ENCODE peak calls at places on chromosomes 3 and 15, in six cellular contexts. C, G, I, J, T and N are unnamed samples.

GRCh38 chr3:185353823-185354614 is 8.9 kb upstream of the MAP3K13 start:
- DNase-seq in I (peak; percentile 47), C (peak; percentile 46), T (peak; percentile 16), G (peak; percentile 85), J (peak; percentile 61), N (peak; percentile 62)

GRCh38 chr15:43382310-43382709 is 11.4 kb downstream of the TUBGCP4 start:
- DNase-seq in T (no peak), G (no peak), J (no peak), I (no peak), C (no peak), N (no peak)

GRCh38 chr15:71823801-71824200 is 13.4 kb downstream of the NR2E3 start:
- DNase-seq in I (no peak), C (no peak), G (no peak), J (no peak), T (no peak), N (no peak)

GRCh38 chr15:82810061-82810862 is 834 bp downstream of the WHAMM start:
- DNase-seq in I (peak; percentile 51), J (no peak), C (peak; percentile 66), G (peak; percentile 49), T (peak; percentile 32), N (peak; percentile 72)

GRCh38 chr15:60585743-60586708 is 107.1 kb upstream of the ICE2 start:
- DNase-seq in I (peak; percentile 30), C (peak; percentile 82), G (peak; percentile 75), T (peak; percentile 28), J (peak; percentile 56), N (peak; percentile 80)

GRCh38 chr3:171267089-171267488 is 193.1 kb downstream of the TNIK start:
- DNase-seq in I (no peak), J (no peak), C (no peak), T (no peak), G (no peak), N (no peak)

GRCh38 chr15:29593629-29594028 is 228.6 kb downstream of the TJP1 start:
- DNase-seq in T (no peak), I (no peak), C (no peak), G (no peak), J (no peak), N (no peak)

GRCh38 chr15:60972301-60972700 is 256.8 kb downstream of the RORA start:
- DNase-seq in I (no peak), J (no peak), T (no peak), G (no peak), C (peak; percentile 80), N (no peak)

GRCh38 chr15:98682992-98683701 is 34.8 kb downstream of the IGF1R start:
- DNase-seq in G (no peak), J (no peak), T (no peak), I (no peak), C (peak; percentile 36), N (no peak)

GRCh38 chr3:124107074-124107473 is 115.2 kb upstream of the ROPN1 start:
- DNase-seq in G (no peak), I (no peak), C (no peak), J (no peak), T (no peak), N (no peak)

GRCh38 chr3:14359348-14359747 is 43.1 kb upstream of the SLC6A6 start:
- DNase-seq in I (no peak), C (no peak), J (no peak), T (no peak), G (no peak), N (no peak)

GRCh38 chr3:33860355-33861047 is 62.1 kb downstream of the PDCD6IP start:
- DNase-seq in G (no peak), C (no peak), T (no peak), J (no peak), I (no peak), N (no peak)

GRCh38 chr15:68924866-68925599 is 5.3 kb upstream of the SPESP1 start:
- DNase-seq in T (peak; percentile 28), C (peak; percentile 81), G (peak; percentile 78), J (peak; percentile 68), I (peak; percentile 64), N (peak; percentile 87)

GRCh38 chr3:154540950-154541604 is 111.1 kb upstream of the GPR149 start:
- DNase-seq in C (peak; percentile 9), G (no peak), I (no peak), J (no peak), T (no peak), N (no peak)

GRCh38 chr3:72973031-72973723 is 23.4 kb upstream of the PPP4R2 start:
- DNase-seq in G (no peak), T (no peak), I (no peak), J (no peak), C (peak; percentile 24), N (no peak)

GRCh38 chr3:150293401-150294001 is 114.6 kb upstream of the TSC22D2 start:
- DNase-seq in C (peak; percentile 32), T (no peak), I (no peak), G (no peak), J (no peak), N (no peak)

GRCh38 chr3:181105636-181106035 is 116.1 kb upstream of the DNAJC19 start:
- DNase-seq in C (no peak), J (peak; percentile 52), I (no peak), G (no peak), T (no peak), N (no peak)

GRCh38 chr3:29465836-29466235 is 185.0 kb downstream of the RBMS3 start:
- DNase-seq in I (no peak), C (peak; percentile 67), T (no peak), J (no peak), G (no peak), N (peak; percentile 39)

GRCh38 chr3:13214847-13215472 is 141.7 kb upstream of the IQSEC1 start:
- DNase-seq in C (no peak), J (no peak), I (no peak), G (no peak), T (no peak), N (no peak)

GRCh38 chr3:50227390-50228183 is 8.4 kb upstream of the GNAI2 start:
- DNase-seq in G (peak; percentile 91), J (peak; percentile 58), C (peak; percentile 83), T (peak; percentile 92), I (peak; percentile 92), N (peak; percentile 95)

GRCh38 chr15:61890106-61890505 is 170.1 kb downstream of the VPS13C start:
- DNase-seq in I (no peak), T (no peak), G (peak; percentile 13), C (no peak), J (no peak), N (peak; percentile 53)

GRCh38 chr3:161291191-161291901 is 70.2 kb downstream of the NMD3 start:
- DNase-seq in J (no peak), G (no peak), I (no peak), C (no peak), T (no peak), N (no peak)

GRCh38 chr3:126964950-126965349 is 18.0 kb upstream of the PLXNA1 start:
- DNase-seq in T (no peak), J (no peak), I (no peak), C (no peak), G (no peak), N (no peak)

GRCh38 chr15:63218114-63218808 is 28.9 kb downstream of the RAB8B start:
- DNase-seq in T (no peak), G (peak; percentile 18), I (no peak), J (peak; percentile 7), C (peak; percentile 88), N (peak; percentile 66)

GRCh38 chr15:45048784-45049631 is 26.0 kb downstream of the SORD start:
- DNase-seq in I (no peak), G (no peak), J (no peak), C (peak; percentile 35), T (no peak), N (no peak)

GRCh38 chr3:146115619-146116018 is 45.4 kb downstream of the PLOD2 start:
- DNase-seq in G (peak; percentile 24), T (no peak), J (no peak), C (no peak), I (no peak), N (no peak)

GRCh38 chr15:41620536-41621199 is 39.5 kb upstream of the MGA start:
- DNase-seq in I (no peak), T (no peak), J (peak; percentile 81), G (peak; percentile 14), C (no peak), N (no peak)

GRCh38 chr3:116425126-116425525 is 20.2 kb downstream of the LSAMP start:
- DNase-seq in J (no peak), C (no peak), G (no peak), I (no peak), T (no peak), N (no peak)